ENCODE peak calls at places on chromosome 22, in five cellular contexts. K, D, T, B and Y are unnamed samples.

GRCh38 chr22:47013861-47014635 is 251.6 kb downstream of the TBC1D22A start:
- DNase-seq in D (no peak), K (no peak), B (no peak), T (no peak), Y (no peak)

GRCh38 chr22:27220349-27220748 is 563.0 kb downstream of the MIAT start:
- DNase-seq in T (peak; percentile 80), B (peak; percentile 53), K (peak; percentile 74), D (no peak), Y (peak; percentile 76)

GRCh38 chr22:22840778-22841177 is 46.8 kb upstream of the IGLL5 start:
- DNase-seq in T (no peak), D (no peak), K (no peak), B (no peak), Y (no peak)

GRCh38 chr22:45296628-45297297 is 12.0 kb downstream of the UPK3A start:
- DNase-seq in T (no peak), K (no peak), D (no peak), B (no peak), Y (no peak)

GRCh38 chr22:23286296-23286695 is 106.0 kb downstream of the BCR start:
- DNase-seq in D (no peak), K (no peak), T (no peak), B (no peak), Y (no peak)

GRCh38 chr22:27952091-27952490 is 33.0 kb upstream of the PITPNB start:
- DNase-seq in D (no peak), K (no peak), B (peak; percentile 56), T (no peak), Y (peak; percentile 46)

GRCh38 chr22:31193092-31193491 is 19.0 kb upstream of the LIMK2 start:
- DNase-seq in K (no peak), T (no peak), B (no peak), D (no peak), Y (no peak)

GRCh38 chr22:27636716-27637503 is 164.6 kb downstream of the MN1 start:
- DNase-seq in D (no peak), T (no peak), K (no peak), B (no peak), Y (no peak)

GRCh38 chr22:47328550-47329243 is 566.2 kb downstream of the TBC1D22A start:
- DNase-seq in D (no peak), B (peak; percentile 98), K (peak; percentile 86), T (no peak), Y (peak; percentile 74)

GRCh38 chr22:45878051-45878764 is 98.8 kb downstream of the WNT7B start:
- DNase-seq in B (no peak), D (no peak), T (no peak), K (no peak), Y (no peak)

GRCh38 chr22:24200616-24201212 is 19.4 kb downstream of the SUSD2 start:
- DNase-seq in T (peak; percentile 24), B (peak; percentile 82), D (no peak), K (peak; percentile 17), Y (peak; percentile 74)

GRCh38 chr22:44887941-44888366 is 121.9 kb downstream of the PHF21B start:
- DNase-seq in B (no peak), K (no peak), D (no peak), T (no peak), Y (no peak)

GRCh38 chr22:39900306-39901227 is at the start of gene GRAP2:
- DNase-seq in T (no peak), K (no peak), D (no peak), B (no peak), Y (no peak)